ENCODE peak calls at places on chromosomes 4 and X, in four cellular contexts. One of them, this sample, is unnamed.

GRCh38 chrX:22220941-22221340 is 51.8 kb upstream of the CBLL2 start:
- DNase-seq in T-helper 2 cell: no peak
- DNase-seq in hepatic stellate cell: peak; percentile 21
- DNase-seq in Right ventricle myocardium inferior: no peak
- DNase-seq in this sample: no peak

GRCh38 chr4:66574145-66574978 is 904.1 kb upstream of the EPHA5 start:
- DNase-seq in T-helper 2 cell: no peak
- DNase-seq in hepatic stellate cell: no peak
- DNase-seq in Right ventricle myocardium inferior: no peak
- DNase-seq in this sample: no peak

GRCh38 chr4:17347445-17347844 is 164.4 kb downstream of the QDPR start:
- DNase-seq in T-helper 2 cell: no peak
- DNase-seq in hepatic stellate cell: peak; percentile 8
- DNase-seq in Right ventricle myocardium inferior: no peak
- DNase-seq in this sample: no peak

GRCh38 chrX:154603438-154604430 is 15.3 kb downstream of the CTAG1B start:
- DNase-seq in T-helper 2 cell: no peak
- DNase-seq in hepatic stellate cell: no peak
- DNase-seq in Right ventricle myocardium inferior: no peak
- DNase-seq in this sample: no peak

GRCh38 chrX:118839334-118839958 is 15.8 kb downstream of the ZCCHC12 start:
- DNase-seq in T-helper 2 cell: peak; percentile 41
- DNase-seq in hepatic stellate cell: peak; percentile 24
- DNase-seq in Right ventricle myocardium inferior: peak; percentile 88
- DNase-seq in this sample: peak; percentile 49

GRCh38 chr4:12411072-12411471 is 982.4 kb upstream of the HS3ST1 start:
- DNase-seq in T-helper 2 cell: no peak
- DNase-seq in hepatic stellate cell: no peak
- DNase-seq in Right ventricle myocardium inferior: no peak
- DNase-seq in this sample: no peak

GRCh38 chr4:108018038-108018883 is 28.6 kb downstream of the HADH start:
- DNase-seq in T-helper 2 cell: peak; percentile 78
- DNase-seq in hepatic stellate cell: peak; percentile 60
- DNase-seq in Right ventricle myocardium inferior: peak; percentile 71
- DNase-seq in this sample: peak; percentile 81

GRCh38 chrX:102044496-102044895 is 81.0 kb upstream of the TCEAL2 start:
- DNase-seq in T-helper 2 cell: no peak
- DNase-seq in hepatic stellate cell: no peak
- DNase-seq in Right ventricle myocardium inferior: no peak
- DNase-seq in this sample: no peak

GRCh38 chr4:28686618-28687017 is 1826.0 kb downstream of the STIM2 start:
- DNase-seq in T-helper 2 cell: no peak
- DNase-seq in hepatic stellate cell: peak; percentile 14
- DNase-seq in Right ventricle myocardium inferior: peak; percentile 52
- DNase-seq in this sample: no peak

GRCh38 chrX:81377329-81377728 is 175.4 kb downstream of the SH3BGRL start:
- DNase-seq in T-helper 2 cell: no peak
- DNase-seq in hepatic stellate cell: peak; percentile 2
- DNase-seq in Right ventricle myocardium inferior: no peak
- DNase-seq in this sample: no peak

GRCh38 chr4:100797356-100797755 is 279.5 kb upstream of the EMCN start:
- DNase-seq in T-helper 2 cell: no peak
- DNase-seq in hepatic stellate cell: no peak
- DNase-seq in Right ventricle myocardium inferior: no peak
- DNase-seq in this sample: no peak

GRCh38 chrX:41031256-41031967 is 53.8 kb upstream of the USP9X start:
- DNase-seq in T-helper 2 cell: no peak
- DNase-seq in hepatic stellate cell: no peak
- DNase-seq in Right ventricle myocardium inferior: no peak
- DNase-seq in this sample: no peak

GRCh38 chrX:110317820-110318663 is at the start of gene AMMECR1:
- DNase-seq in T-helper 2 cell: peak; percentile 62
- DNase-seq in hepatic stellate cell: peak; percentile 68
- DNase-seq in Right ventricle myocardium inferior: peak; percentile 90
- DNase-seq in this sample: peak; percentile 77